ENCODE peak calls at places on chromosomes 4 and X, in five cellular contexts. C, K, S, R and H are unnamed samples.

GRCh38 chr4:75028196-75028854 is 95.4 kb downstream of the PARM1 start:
- DNase-seq in S (no peak), C (no peak), R (no peak), K (no peak), H (no peak)

GRCh38 chr4:99052902-99053301 is 35.7 kb downstream of the ADH5 start:
- DNase-seq in C (no peak), R (no peak), S (no peak), K (no peak), H (no peak)

GRCh38 chrX:18674788-18675735 is 3.2 kb upstream of the RS1 start:
- DNase-seq in C (peak), K (peak), R (peak), S (peak), H (peak)

GRCh38 chr4:20015825-20016224 is 235.9 kb upstream of the SLIT2 start:
- DNase-seq in R (no peak), K (no peak), S (no peak), C (no peak), H (no peak)

GRCh38 chrX:123962794-123963373 is 1.4 kb downstream of the STAG2 start:
- DNase-seq in S (peak), C (peak), K (peak), R (peak), H (peak)

GRCh38 chr4:189436207-189436606 is 504.5 kb upstream of the FRG1 start:
- DNase-seq in K (no peak), R (no peak), S (no peak), C (no peak), H (no peak)

GRCh38 chrX:12567857-12568256 is 223.4 kb upstream of the PRPS2 start:
- DNase-seq in C (no peak), K (no peak), S (no peak), R (no peak), H (no peak)

GRCh38 chr4:175791221-175791620 is 20.8 kb downstream of the GPM6A start:
- DNase-seq in K (no peak), S (no peak), C (no peak), R (no peak), H (no peak)

GRCh38 chr4:168039593-168039992 is 52.7 kb upstream of the ANXA10 start:
- DNase-seq in C (no peak), K (no peak), R (no peak), S (no peak), H (no peak)

GRCh38 chrX:20372533-20372932 is 105.8 kb upstream of the RPS6KA3 start:
- DNase-seq in R (no peak), S (peak), K (no peak), C (no peak), H (no peak)

GRCh38 chr4:61545902-61546498 is 345.9 kb downstream of the ADGRL3 start:
- DNase-seq in K (no peak), S (no peak), R (no peak), C (no peak), H (no peak)

GRCh38 chr4:55857586-55857985 is 4.1 kb downstream of the EXOC1 start:
- DNase-seq in R (no peak), C (no peak), S (no peak), K (no peak), H (no peak)
- TF ChIP-seq CTCF in R (no peak), C (peak), S (no peak), K (no peak), H (no peak)

GRCh38 chr4:138063581-138063980 is 178.6 kb downstream of the SLC7A11 start:
- DNase-seq in R (no peak), K (no peak), C (no peak), S (no peak), H (no peak)
- TF ChIP-seq CTCF in R (no peak), K (no peak), C (no peak), S (peak), H (no peak)

GRCh38 chr4:53315300-53315699 is 50.6 kb downstream of the SCFD2 start:
- DNase-seq in S (no peak), C (no peak), R (no peak), K (no peak), H (no peak)
- TF ChIP-seq CTCF in S (no peak), C (no peak), R (no peak), K (no peak), H (no peak)

GRCh38 chrX:106898462-106898861 is 4.7 kb downstream of the RIPPLY1 start:
- DNase-seq in C (peak), R (no peak), K (no peak), S (peak), H (no peak)
- TF ChIP-seq CTCF in C (peak), R (peak), K (no peak), S (peak), H (peak)

GRCh38 chr4:163679189-163679588 is 184.7 kb downstream of the TMA16 start:
- DNase-seq in K (no peak), C (peak), R (no peak), S (no peak), H (no peak)
- TF ChIP-seq CTCF in K (no peak), C (peak), R (no peak), S (peak), H (no peak)

DNA sequence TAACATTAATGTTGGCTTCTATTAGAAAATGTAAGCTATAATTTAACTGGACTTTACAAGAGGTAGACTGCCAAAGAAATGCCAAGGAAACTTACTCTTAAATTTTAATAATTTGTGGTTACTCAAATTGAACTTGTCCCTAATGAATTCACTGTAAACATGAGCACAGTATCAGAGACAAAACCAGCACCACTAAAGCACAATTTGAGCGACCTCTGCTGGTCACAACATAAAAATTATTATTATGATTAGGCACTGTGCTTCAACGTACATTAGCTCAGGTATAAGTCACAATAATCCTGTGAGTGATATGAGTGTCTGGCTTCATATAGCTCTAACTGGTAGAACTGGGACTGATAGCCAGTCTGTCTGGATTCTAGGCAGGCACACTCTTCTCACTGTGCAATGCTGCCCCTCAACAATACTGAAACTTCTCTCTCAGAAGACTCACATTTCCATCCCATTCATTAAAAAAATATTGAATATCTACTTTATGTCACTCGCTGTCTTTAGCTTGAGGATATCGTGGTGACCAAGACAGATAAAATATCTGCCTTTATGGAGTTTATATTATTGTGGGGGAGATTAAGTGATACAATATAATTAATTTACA is 8.0 kb downstream of the NUDT6 start:
- DNase-seq in C (peak), K (no peak), R (no peak), S (peak), H (no peak)
- TF ChIP-seq CTCF in C (peak), K (no peak), R (no peak), S (peak), H (no peak)

GRCh38 chrX:10597871-10598270 is 22.5 kb downstream of the MID1 start:
- DNase-seq in K (no peak), S (no peak), C (peak), R (no peak), H (no peak)
- TF ChIP-seq CTCF in K (no peak), S (peak), C (peak), R (no peak), H (no peak)

GRCh38 chr4:40842725-40843401 is 93.1 kb downstream of the NSUN7 start:
- DNase-seq in C (no peak), S (no peak), K (no peak), R (no peak), H (no peak)

GRCh38 chr4:40844261-40844660 is 94.5 kb downstream of the NSUN7 start:
- DNase-seq in R (no peak), K (no peak), C (no peak), S (no peak), H (no peak)

GRCh38 chr4:40845136-40845910 is 95.6 kb downstream of the NSUN7 start:
- DNase-seq in C (no peak), S (no peak), K (no peak), R (no peak), H (no peak)

GRCh38 chr4:40842318-40842717 is 92.6 kb downstream of the NSUN7 start:
- DNase-seq in C (no peak), K (no peak), R (no peak), S (no peak), H (no peak)

GRCh38 chr4:40843696-40844095 is 93.9 kb downstream of the NSUN7 start:
- DNase-seq in C (no peak), K (no peak), R (no peak), S (no peak), H (no peak)
- TF ChIP-seq CTCF in C (peak), K (no peak), R (no peak), S (no peak), H (peak)

GRCh38 chr4:25817059-25817681 is 45.6 kb downstream of the SEL1L3 start:
- DNase-seq in K (no peak), S (peak), R (no peak), C (peak), H (no peak)
- TF ChIP-seq CTCF in K (no peak), S (no peak), R (no peak), C (no peak), H (no peak)

GRCh38 chrX:45230410-45230809 is 29.7 kb upstream of the DIPK2B start:
- DNase-seq in C (no peak), K (no peak), S (no peak), R (no peak), H (no peak)
- TF ChIP-seq CTCF in C (no peak), K (no peak), S (no peak), R (no peak), H (no peak)